ENCODE peak calls at places on chromosomes 11 and 22, in eight cellular contexts. One of them, this sample, is unnamed.

GRCh38 chr22:40746428-40747220 is 67.3 kb downstream of the MCHR1 start:
- DNase-seq in fibroblast of the aortic adventitia: no peak
- DNase-seq in fibroblast of pulmonary artery: no peak
- DNase-seq in brain microvascular endothelial cell: no peak
- DNase-seq in BJ: no peak
- DNase-seq in pancreas: no peak
- DNase-seq in cardiac muscle cell: no peak
- DNase-seq in epithelial cell of proximal tubule: no peak
- DNase-seq in this sample: no peak

GRCh38 chr11:82992219-82992618 is 79.5 kb downstream of the RAB30 start:
- DNase-seq in fibroblast of the aortic adventitia: no peak
- DNase-seq in fibroblast of pulmonary artery: no peak
- DNase-seq in brain microvascular endothelial cell: no peak
- DNase-seq in BJ: no peak
- DNase-seq in pancreas: no peak
- DNase-seq in cardiac muscle cell: no peak
- DNase-seq in epithelial cell of proximal tubule: no peak
- DNase-seq in this sample: no peak

GRCh38 chr11:122656631-122657101 is 1.1 kb downstream of the UBASH3B start:
- DNase-seq in fibroblast of the aortic adventitia: peak
- DNase-seq in fibroblast of pulmonary artery: peak
- DNase-seq in brain microvascular endothelial cell: no peak
- DNase-seq in BJ: no peak
- DNase-seq in pancreas: peak
- DNase-seq in cardiac muscle cell: peak
- DNase-seq in epithelial cell of proximal tubule: no peak
- DNase-seq in this sample: no peak

GRCh38 chr11:2511421-2512369 is 66.9 kb downstream of the KCNQ1 start:
- DNase-seq in fibroblast of the aortic adventitia: no peak
- DNase-seq in fibroblast of pulmonary artery: no peak
- DNase-seq in brain microvascular endothelial cell: no peak
- DNase-seq in BJ: no peak
- DNase-seq in pancreas: peak
- DNase-seq in cardiac muscle cell: no peak
- DNase-seq in epithelial cell of proximal tubule: no peak
- DNase-seq in this sample: no peak

GRCh38 chr22:23137905-23138520 is 3.8 kb downstream of the RSPH14 start:
- DNase-seq in fibroblast of the aortic adventitia: no peak
- DNase-seq in fibroblast of pulmonary artery: no peak
- DNase-seq in brain microvascular endothelial cell: no peak
- DNase-seq in BJ: no peak
- DNase-seq in pancreas: no peak
- DNase-seq in cardiac muscle cell: no peak
- DNase-seq in epithelial cell of proximal tubule: no peak
- DNase-seq in this sample: no peak

GRCh38 chr11:5857590-5857989 is at the start of gene OR52E8:
- DNase-seq in fibroblast of the aortic adventitia: no peak
- DNase-seq in fibroblast of pulmonary artery: no peak
- DNase-seq in brain microvascular endothelial cell: no peak
- DNase-seq in BJ: no peak
- DNase-seq in pancreas: no peak
- DNase-seq in cardiac muscle cell: no peak
- DNase-seq in epithelial cell of proximal tubule: no peak
- DNase-seq in this sample: no peak

GRCh38 chr22:48740731-48741405 is 1086.8 kb downstream of the BRD1 start:
- DNase-seq in fibroblast of the aortic adventitia: no peak
- DNase-seq in fibroblast of pulmonary artery: no peak
- DNase-seq in brain microvascular endothelial cell: no peak
- DNase-seq in BJ: no peak
- DNase-seq in pancreas: no peak
- DNase-seq in cardiac muscle cell: no peak
- DNase-seq in epithelial cell of proximal tubule: no peak
- DNase-seq in this sample: no peak

GRCh38 chr11:78595431-78596130 is 20.9 kb upstream of the NARS2 start:
- DNase-seq in fibroblast of the aortic adventitia: no peak
- DNase-seq in fibroblast of pulmonary artery: no peak
- DNase-seq in brain microvascular endothelial cell: no peak
- DNase-seq in BJ: peak
- DNase-seq in pancreas: no peak
- DNase-seq in cardiac muscle cell: no peak
- DNase-seq in epithelial cell of proximal tubule: no peak
- DNase-seq in this sample: no peak

GRCh38 chr11:14414470-14415461 is 55.8 kb upstream of the RRAS2 start:
- DNase-seq in fibroblast of the aortic adventitia: no peak
- DNase-seq in fibroblast of pulmonary artery: no peak
- DNase-seq in brain microvascular endothelial cell: no peak
- DNase-seq in BJ: no peak
- DNase-seq in pancreas: no peak
- DNase-seq in cardiac muscle cell: no peak
- DNase-seq in epithelial cell of proximal tubule: no peak
- DNase-seq in this sample: no peak

GRCh38 chr22:46043816-46044717 is 67.1 kb upstream of the WNT7B start:
- DNase-seq in fibroblast of the aortic adventitia: peak
- DNase-seq in fibroblast of pulmonary artery: no peak
- DNase-seq in brain microvascular endothelial cell: no peak
- DNase-seq in BJ: no peak
- DNase-seq in pancreas: peak
- DNase-seq in cardiac muscle cell: no peak
- DNase-seq in epithelial cell of proximal tubule: no peak
- DNase-seq in this sample: no peak

GRCh38 chr11:17386331-17387084 is 2.0 kb downstream of the KCNJ11 start:
- DNase-seq in fibroblast of the aortic adventitia: peak
- DNase-seq in fibroblast of pulmonary artery: peak
- DNase-seq in brain microvascular endothelial cell: peak
- DNase-seq in BJ: no peak
- DNase-seq in pancreas: peak
- DNase-seq in cardiac muscle cell: peak
- DNase-seq in epithelial cell of proximal tubule: no peak
- DNase-seq in this sample: no peak

GRCh38 chr11:73154178-73154577 is 12.1 kb upstream of the FCHSD2 start:
- DNase-seq in fibroblast of the aortic adventitia: no peak
- DNase-seq in fibroblast of pulmonary artery: no peak
- DNase-seq in brain microvascular endothelial cell: no peak
- DNase-seq in BJ: no peak
- DNase-seq in pancreas: no peak
- DNase-seq in cardiac muscle cell: no peak
- DNase-seq in epithelial cell of proximal tubule: no peak
- DNase-seq in this sample: no peak

GRCh38 chr11:17506942-17507341 is 30.3 kb upstream of the ABCC8 start:
- DNase-seq in fibroblast of the aortic adventitia: no peak
- DNase-seq in fibroblast of pulmonary artery: no peak
- DNase-seq in brain microvascular endothelial cell: no peak
- DNase-seq in BJ: no peak
- DNase-seq in pancreas: no peak
- DNase-seq in cardiac muscle cell: no peak
- DNase-seq in epithelial cell of proximal tubule: no peak
- DNase-seq in this sample: no peak

GRCh38 chr11:114155116-114155515 is 95.6 kb downstream of the ZBTB16 start:
- DNase-seq in fibroblast of the aortic adventitia: no peak
- DNase-seq in fibroblast of pulmonary artery: no peak
- DNase-seq in brain microvascular endothelial cell: no peak
- DNase-seq in BJ: no peak
- DNase-seq in pancreas: no peak
- DNase-seq in cardiac muscle cell: no peak
- DNase-seq in epithelial cell of proximal tubule: no peak
- DNase-seq in this sample: no peak

GRCh38 chr11:111520565-111520964 is 6.0 kb downstream of the HOATZ start:
- DNase-seq in fibroblast of the aortic adventitia: peak
- DNase-seq in fibroblast of pulmonary artery: peak
- DNase-seq in brain microvascular endothelial cell: peak
- DNase-seq in BJ: no peak
- DNase-seq in pancreas: no peak
- DNase-seq in cardiac muscle cell: no peak
- DNase-seq in epithelial cell of proximal tubule: peak
- DNase-seq in this sample: no peak

GRCh38 chr11:33984682-33985389 is 66.7 kb upstream of the CAPRIN1 start:
- DNase-seq in fibroblast of the aortic adventitia: peak
- DNase-seq in fibroblast of pulmonary artery: no peak
- DNase-seq in brain microvascular endothelial cell: no peak
- DNase-seq in BJ: no peak
- DNase-seq in pancreas: no peak
- DNase-seq in cardiac muscle cell: no peak
- DNase-seq in epithelial cell of proximal tubule: no peak
- DNase-seq in this sample: no peak

GRCh38 chr11:57303280-57303989 is 21.3 kb downstream of the TNKS1BP1 start:
- DNase-seq in fibroblast of the aortic adventitia: no peak
- DNase-seq in fibroblast of pulmonary artery: no peak
- DNase-seq in brain microvascular endothelial cell: no peak
- DNase-seq in BJ: no peak
- DNase-seq in pancreas: no peak
- DNase-seq in cardiac muscle cell: no peak
- DNase-seq in epithelial cell of proximal tubule: no peak
- DNase-seq in this sample: no peak

GRCh38 chr11:107957109-107957588 is 28.9 kb downstream of the RAB39A start:
- DNase-seq in fibroblast of the aortic adventitia: peak
- DNase-seq in fibroblast of pulmonary artery: no peak
- DNase-seq in brain microvascular endothelial cell: no peak
- DNase-seq in BJ: peak
- DNase-seq in pancreas: no peak
- DNase-seq in cardiac muscle cell: no peak
- DNase-seq in epithelial cell of proximal tubule: no peak
- DNase-seq in this sample: no peak

GRCh38 chr11:114774599-114775365 is 96.5 kb downstream of the NXPE2 start:
- DNase-seq in fibroblast of the aortic adventitia: no peak
- DNase-seq in fibroblast of pulmonary artery: peak
- DNase-seq in brain microvascular endothelial cell: no peak
- DNase-seq in BJ: no peak
- DNase-seq in pancreas: no peak
- DNase-seq in cardiac muscle cell: peak
- DNase-seq in epithelial cell of proximal tubule: no peak
- DNase-seq in this sample: no peak

GRCh38 chr11:113356203-113356602 is 31.4 kb upstream of the ANKK1 start:
- DNase-seq in fibroblast of the aortic adventitia: no peak
- DNase-seq in fibroblast of pulmonary artery: no peak
- DNase-seq in brain microvascular endothelial cell: no peak
- DNase-seq in BJ: no peak
- DNase-seq in pancreas: no peak
- DNase-seq in cardiac muscle cell: no peak
- DNase-seq in epithelial cell of proximal tubule: no peak
- DNase-seq in this sample: no peak

GRCh38 chr22:21977814-21978213 is 4.8 kb downstream of the TOP3B start:
- DNase-seq in fibroblast of the aortic adventitia: no peak
- DNase-seq in fibroblast of pulmonary artery: no peak
- DNase-seq in brain microvascular endothelial cell: no peak
- DNase-seq in BJ: no peak
- DNase-seq in pancreas: no peak
- DNase-seq in cardiac muscle cell: no peak
- DNase-seq in epithelial cell of proximal tubule: no peak
- DNase-seq in this sample: no peak

GRCh38 chr11:69002101-69002742 is 10.8 kb downstream of the MRGPRF start:
- DNase-seq in fibroblast of the aortic adventitia: peak
- DNase-seq in fibroblast of pulmonary artery: no peak
- DNase-seq in brain microvascular endothelial cell: no peak
- DNase-seq in BJ: no peak
- DNase-seq in pancreas: peak
- DNase-seq in cardiac muscle cell: no peak
- DNase-seq in epithelial cell of proximal tubule: no peak
- DNase-seq in this sample: no peak

GRCh38 chr11:65329944-65330403 is 3.7 kb upstream of the DPF2 start:
- DNase-seq in fibroblast of the aortic adventitia: peak
- DNase-seq in fibroblast of pulmonary artery: peak
- DNase-seq in brain microvascular endothelial cell: peak
- DNase-seq in BJ: no peak
- DNase-seq in pancreas: peak
- DNase-seq in cardiac muscle cell: peak
- DNase-seq in epithelial cell of proximal tubule: no peak
- DNase-seq in this sample: peak
- TF ChIP-seq CTCF in fibroblast of the aortic adventitia: peak
- TF ChIP-seq CTCF in fibroblast of pulmonary artery: peak
- TF ChIP-seq CTCF in brain microvascular endothelial cell: peak
- TF ChIP-seq CTCF in BJ: peak
- TF ChIP-seq CTCF in pancreas: peak
- TF ChIP-seq CTCF in cardiac muscle cell: peak
- TF ChIP-seq CTCF in epithelial cell of proximal tubule: peak
- TF ChIP-seq CTCF in this sample: peak

DNA sequence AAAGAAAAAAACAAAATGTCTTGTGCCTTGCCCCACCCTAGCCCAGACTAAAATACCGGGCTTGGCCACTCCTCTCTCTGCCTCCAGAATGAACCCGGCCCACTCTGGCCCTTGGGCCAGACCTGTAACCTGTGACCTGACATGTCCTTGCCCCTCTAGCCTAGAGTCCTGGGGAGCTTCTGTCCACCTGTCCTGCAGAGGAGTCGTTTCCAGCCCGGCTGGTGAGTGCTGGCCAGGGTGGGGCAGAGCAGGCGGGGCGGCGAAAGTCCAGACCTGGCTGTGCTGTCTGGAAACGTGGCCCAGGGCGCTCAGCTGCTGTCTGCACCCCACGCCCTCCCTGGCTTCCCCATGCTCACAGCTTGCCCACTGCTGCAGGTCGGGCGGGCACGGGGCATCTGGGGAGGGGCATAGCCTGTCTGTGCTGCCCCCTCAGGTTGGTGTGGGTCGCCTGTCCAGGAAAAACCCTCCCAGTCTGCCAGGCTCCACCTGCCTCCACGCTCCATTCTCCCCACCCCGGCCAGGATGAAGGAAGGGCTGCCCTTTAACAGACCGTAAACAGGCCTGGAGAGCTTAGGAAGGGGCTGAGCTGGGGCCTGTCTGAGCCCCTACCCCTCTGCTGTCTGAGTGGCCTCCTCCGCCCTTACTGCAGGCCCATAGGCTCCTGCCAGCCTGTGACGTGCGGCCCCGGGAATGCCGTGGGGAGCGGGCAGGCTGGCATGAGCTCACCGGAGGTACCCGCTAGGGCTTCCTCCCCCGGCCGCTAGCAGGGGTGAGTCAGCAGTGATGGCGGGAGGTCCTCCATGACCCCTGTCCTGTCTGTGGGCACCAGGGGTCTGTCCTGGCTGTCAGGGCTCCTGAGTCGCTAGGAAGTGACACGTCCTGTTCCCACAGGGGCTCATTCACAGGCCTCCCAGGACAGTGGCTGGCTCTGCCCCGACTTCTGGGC is 1.9 kb downstream of the CD151 start:
- DNase-seq in fibroblast of the aortic adventitia: peak
- DNase-seq in fibroblast of pulmonary artery: peak
- DNase-seq in brain microvascular endothelial cell: no peak
- DNase-seq in BJ: no peak
- DNase-seq in pancreas: peak
- DNase-seq in cardiac muscle cell: no peak
- DNase-seq in epithelial cell of proximal tubule: no peak
- DNase-seq in this sample: peak
- H3K4me3 ChIP-seq in fibroblast of the aortic adventitia: peak
- H3K4me3 ChIP-seq in fibroblast of pulmonary artery: peak
- H3K4me3 ChIP-seq in brain microvascular endothelial cell: peak
- H3K4me3 ChIP-seq in BJ: peak
- H3K4me3 ChIP-seq in pancreas: peak
- H3K4me3 ChIP-seq in cardiac muscle cell: no peak
- H3K4me3 ChIP-seq in epithelial cell of proximal tubule: peak
- H3K4me3 ChIP-seq in this sample: peak

GRCh38 chr22:50625568-50626313 is 2.2 kb downstream of the ARSA start:
- DNase-seq in fibroblast of the aortic adventitia: no peak
- DNase-seq in fibroblast of pulmonary artery: no peak
- DNase-seq in brain microvascular endothelial cell: no peak
- DNase-seq in BJ: no peak
- DNase-seq in pancreas: no peak
- DNase-seq in cardiac muscle cell: no peak
- DNase-seq in epithelial cell of proximal tubule: no peak
- DNase-seq in this sample: no peak
- TF ChIP-seq CTCF in fibroblast of the aortic adventitia: no peak
- TF ChIP-seq CTCF in fibroblast of pulmonary artery: no peak
- TF ChIP-seq CTCF in brain microvascular endothelial cell: peak
- TF ChIP-seq CTCF in BJ: no peak
- TF ChIP-seq CTCF in pancreas: no peak
- TF ChIP-seq CTCF in cardiac muscle cell: no peak
- TF ChIP-seq CTCF in epithelial cell of proximal tubule: peak
- TF ChIP-seq CTCF in this sample: no peak

GRCh38 chr11:65130631-65131416 is 3.5 kb downstream of the SYVN1 start:
- DNase-seq in fibroblast of the aortic adventitia: no peak
- DNase-seq in fibroblast of pulmonary artery: no peak
- DNase-seq in brain microvascular endothelial cell: no peak
- DNase-seq in BJ: no peak
- DNase-seq in pancreas: no peak
- DNase-seq in cardiac muscle cell: no peak
- DNase-seq in epithelial cell of proximal tubule: no peak
- DNase-seq in this sample: no peak
- H3K4me3 ChIP-seq in fibroblast of the aortic adventitia: no peak
- H3K4me3 ChIP-seq in fibroblast of pulmonary artery: no peak
- H3K4me3 ChIP-seq in brain microvascular endothelial cell: no peak
- H3K4me3 ChIP-seq in BJ: no peak
- H3K4me3 ChIP-seq in pancreas: no peak
- H3K4me3 ChIP-seq in cardiac muscle cell: no peak
- H3K4me3 ChIP-seq in epithelial cell of proximal tubule: no peak
- H3K4me3 ChIP-seq in this sample: no peak

This sample was measured in kidney epithelial cell.